ENCODE peak calls at places on chromosomes 6 and 20, in four cellular contexts. M, P, R and L are unnamed samples.
A peak's percentile ranks its signal among the peaks of the same experiment; 100 is the strongest.

GRCh38 chr20:56429496-56429895 is 17.4 kb downstream of the CASS4 start:
- DNase-seq in M (no peak), P (no peak), R (peak; percentile 80), L (no peak)

GRCh38 chr20:20034486-20034885 is 17.3 kb downstream of the NAA20 start:
- DNase-seq in M (no peak), P (peak; percentile 41), R (no peak), L (no peak)

GRCh38 chr20:49724637-49725606 is 11.2 kb upstream of the B4GALT5 start:
- DNase-seq in M (peak; percentile 61), P (no peak), R (peak; percentile 49), L (no peak)

GRCh38 chr20:38357653-38358207 is 11.4 kb downstream of the LBP start:
- DNase-seq in M (no peak), P (no peak), R (peak; percentile 28), L (no peak)

GRCh38 chr20:17542993-17543412 is 11.8 kb upstream of the BFSP1 start:
- DNase-seq in M (no peak), P (no peak), R (no peak), L (no peak)

GRCh38 chr6:26204332-26205160 is 117.3 kb downstream of the HFE start:
- DNase-seq in M (peak; percentile 98), P (peak; percentile 83), R (peak; percentile 85), L (peak; percentile 97)

GRCh38 chr6:146444195-146444594 is 99.4 kb upstream of the RAB32 start:
- DNase-seq in M (no peak), P (no peak), R (peak; percentile 17), L (no peak)

GRCh38 chr6:33314515-33314942 is 651 bp upstream of the TAPBP start:
- DNase-seq in M (peak; percentile 80), P (peak; percentile 48), R (peak; percentile 60), L (no peak)

GRCh38 chr20:49559411-49560081 is 8.4 kb downstream of the PTGIS start:
- DNase-seq in M (no peak), P (no peak), R (no peak), L (no peak)

GRCh38 chr6:37060195-37060559 is 54.7 kb downstream of the FGD2 start:
- DNase-seq in M (no peak), P (no peak), R (no peak), L (no peak)

GRCh38 chr6:163536770-163537169 is 122.3 kb downstream of the QKI start:
- DNase-seq in M (no peak), P (no peak), R (no peak), L (no peak)

GRCh38 chr20:41546535-41546934 is 71.6 kb downstream of the CHD6 start:
- DNase-seq in M (no peak), P (no peak), R (no peak), L (no peak)

GRCh38 chr20:58651548-58651822 is 402 bp downstream of the STX16 start:
- DNase-seq in M (peak; percentile 36), P (peak; percentile 90), R (no peak), L (no peak)

GRCh38 chr6:41049548-41049947 is 3.5 kb upstream of the APOBEC2 start:
- DNase-seq in M (no peak), P (no peak), R (no peak), L (no peak)

GRCh38 chr6:136593748-136594490 is 43.7 kb upstream of the MAP7 start:
- DNase-seq in M (peak; percentile 19), P (no peak), R (no peak), L (peak; percentile 94)

GRCh38 chr6:126539022-126539421 is 199.1 kb downstream of the CENPW start:
- DNase-seq in M (no peak), P (no peak), R (no peak), L (no peak)

GRCh38 chr20:41001497-41001896 is 27.1 kb upstream of the TOP1 start:
- DNase-seq in M (no peak), P (no peak), R (no peak), L (no peak)

GRCh38 chr20:19903168-19903676 is 113.9 kb upstream of the NAA20 start:
- DNase-seq in M (peak; percentile 86), P (no peak), R (no peak), L (no peak)

GRCh38 chr6:169158182-169158573 is 95.5 kb downstream of the THBS2 start:
- DNase-seq in M (no peak), P (peak; percentile 24), R (no peak), L (no peak)

GRCh38 chr6:98787401-98787800 is 47.0 kb upstream of the POU3F2 start:
- DNase-seq in M (no peak), P (no peak), R (no peak), L (no peak)

GRCh38 chr20:17504898-17505663 is 26.1 kb downstream of the BFSP1 start:
- DNase-seq in M (peak; percentile 64), P (peak; percentile 59), R (peak; percentile 19), L (peak; percentile 25)

GRCh38 chr20:63522981-63523611 is 2.5 kb downstream of the PPDPF start:
- DNase-seq in M (no peak), P (no peak), R (no peak), L (no peak)

GRCh38 chr6:170459451-170459850 is 93.7 kb downstream of the PSMB1 start:
- DNase-seq in M (no peak), P (no peak), R (no peak), L (peak; percentile 23)

GRCh38 chr20:53406580-53406979 is 187.1 kb downstream of the ZNF217 start:
- DNase-seq in M (no peak), P (no peak), R (no peak), L (no peak)

GRCh38 chr6:147507162-147508072 is 1.1 kb upstream of the SAMD5 start:
- DNase-seq in M (no peak), P (peak; percentile 42), R (no peak), L (no peak)

GRCh38 chr20:10758446-10758845 is 84.6 kb upstream of the JAG1 start:
- DNase-seq in M (peak; percentile 44), P (no peak), R (no peak), L (no peak)

GRCh38 chr6:76772951-76773350 is 690.3 kb downstream of the HTR1B start:
- DNase-seq in M (no peak), P (no peak), R (no peak), L (no peak)

GRCh38 chr6:88483424-88483823 is 317.3 kb upstream of the CNR1 start:
- DNase-seq in M (no peak), P (no peak), R (no peak), L (no peak)

GRCh38 chr6:13307508-13307995 is 20.8 kb downstream of the TBC1D7 start:
- DNase-seq in M (no peak), P (no peak), R (no peak), L (no peak)
- TF ChIP-seq NFIC in M (no peak), P (no peak), R (no peak), L (no peak)

GRCh38 chr20:39893013-39893685 is 795.9 kb downstream of the MAFB start:
- DNase-seq in M (no peak), P (no peak), R (no peak), L (no peak)

GRCh38 chr20:39897058-39897457 is 792.0 kb downstream of the MAFB start:
- DNase-seq in M (no peak), P (no peak), R (no peak), L (no peak)

GRCh38 chr20:39898467-39898852 is 790.6 kb downstream of the MAFB start:
- DNase-seq in M (no peak), P (no peak), R (no peak), L (no peak)

GRCh38 chr20:39899881-39900280 is 789.2 kb downstream of the MAFB start:
- DNase-seq in M (no peak), P (no peak), R (no peak), L (no peak)

DNA sequence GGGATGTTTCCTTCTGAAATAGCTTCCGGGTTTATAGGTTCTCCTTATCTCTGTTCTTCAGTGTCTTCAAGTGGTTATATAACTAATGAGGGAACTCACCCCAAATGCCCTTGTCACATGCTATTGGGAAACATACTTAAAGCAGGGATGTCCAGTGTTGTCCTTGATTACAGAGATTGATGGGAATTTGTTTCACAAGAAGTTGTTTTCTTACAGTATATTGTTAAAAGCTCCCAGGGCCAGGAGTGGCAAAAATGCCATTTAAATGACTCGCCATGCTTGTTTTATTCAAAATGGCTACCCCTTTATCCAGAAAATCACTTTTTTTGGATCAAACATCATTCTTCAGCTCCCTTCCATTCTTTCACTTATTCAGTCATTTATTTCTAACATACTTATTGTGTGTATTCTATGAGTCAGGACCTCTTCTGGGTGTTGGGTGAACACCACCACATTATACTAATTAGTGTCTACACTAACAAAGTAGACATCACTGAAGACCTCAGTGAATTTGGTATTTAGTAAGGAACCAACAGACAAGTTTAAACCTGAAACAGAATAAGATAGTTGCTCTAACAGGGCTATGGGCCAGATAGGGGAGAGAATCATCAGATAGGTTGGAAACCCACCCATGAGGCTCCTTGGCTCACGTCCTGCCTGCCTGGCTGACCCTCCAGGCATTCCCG is 791.1 kb downstream of the MAFB start:
- DNase-seq in M (no peak), P (no peak), R (no peak), L (no peak)
- TF ChIP-seq NFIC in M (no peak), P (no peak), R (no peak), L (no peak)

DNA sequence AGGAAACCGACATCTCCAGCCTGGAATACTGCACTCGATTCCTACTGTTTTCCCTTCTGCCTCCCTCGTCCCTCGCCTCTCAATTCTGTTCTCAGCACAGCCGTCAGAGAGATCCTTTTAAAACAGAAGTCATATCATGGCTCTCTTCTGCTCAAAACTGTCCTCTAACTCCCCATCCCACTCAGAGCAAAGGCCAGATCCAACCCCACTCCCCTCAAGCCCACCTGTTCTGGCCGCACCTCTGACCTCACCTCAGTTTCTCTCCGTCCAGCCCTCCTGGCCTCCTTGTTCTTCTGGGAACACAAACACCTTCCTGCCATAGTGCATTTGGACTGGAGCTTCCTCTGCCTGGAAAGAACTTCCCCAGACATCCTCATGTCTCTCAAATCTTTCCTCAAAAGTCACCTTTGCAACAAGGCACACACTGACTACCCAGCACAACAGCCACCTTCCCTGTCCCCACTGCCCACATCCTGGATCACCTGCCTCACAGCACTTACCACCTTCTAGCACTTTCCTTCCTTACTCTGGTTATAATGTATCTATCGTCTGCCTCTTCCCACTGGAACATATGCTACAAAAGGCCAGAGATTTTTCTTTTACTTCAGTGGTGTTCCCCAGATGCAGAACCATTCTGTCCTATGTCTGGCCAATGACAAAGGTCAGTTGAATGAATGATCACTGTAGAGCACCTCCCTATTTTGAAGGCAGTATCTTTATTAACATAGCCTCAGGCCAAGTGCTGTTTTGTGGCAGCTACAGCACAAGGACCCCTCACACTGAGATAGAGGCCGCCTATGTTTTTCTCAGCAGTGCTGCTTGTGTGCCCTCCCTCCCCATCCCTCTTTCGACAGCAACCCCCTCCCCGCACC is 4.2 kb downstream of the HLA-B start:
- DNase-seq in M (no peak), P (no peak), R (no peak), L (no peak)
- TF ChIP-seq NFIC in M (no peak), P (no peak), R (no peak), L (peak; percentile 24)

DNA sequence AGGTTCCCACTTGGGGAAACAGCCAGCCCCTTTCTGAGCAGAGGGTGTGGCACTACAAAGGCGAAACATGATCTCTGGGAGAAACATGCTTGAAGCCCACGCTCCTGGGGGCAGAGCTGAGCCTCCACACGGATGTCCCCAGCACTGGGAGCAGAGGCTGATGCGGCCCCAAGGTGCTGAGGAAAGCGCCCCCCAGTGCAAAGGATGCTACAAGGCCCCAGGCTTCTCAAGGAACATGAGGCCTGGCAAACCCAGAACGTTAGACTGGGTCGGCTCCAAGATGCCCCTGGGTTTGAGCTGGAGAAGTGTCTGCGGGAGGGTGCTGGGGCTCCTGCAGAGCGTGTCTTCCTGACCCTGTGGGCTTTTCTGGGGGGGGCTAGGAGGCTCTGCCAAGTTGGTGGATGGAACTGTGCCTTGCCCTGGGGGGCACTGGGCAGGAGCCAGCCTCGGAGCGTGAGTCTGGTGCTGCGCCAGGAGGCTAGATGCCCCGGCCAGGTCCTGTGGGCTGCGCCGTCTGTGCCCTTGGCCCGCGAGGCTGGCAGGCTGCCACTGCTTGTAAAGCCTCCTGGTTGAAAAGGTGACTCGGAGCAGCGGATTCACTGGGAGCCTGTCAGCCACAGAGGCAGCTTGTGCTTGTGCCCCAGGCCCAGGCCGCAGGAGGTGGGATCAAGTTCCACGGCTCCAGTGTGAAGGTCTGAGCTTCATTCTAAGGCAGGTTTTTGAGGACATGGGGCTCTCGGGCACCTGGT is 8.1 kb downstream of the SYNJ2 start:
- DNase-seq in M (no peak), P (peak; percentile 79), R (peak; percentile 53), L (no peak)
- TF ChIP-seq NFIC in M (no peak), P (peak; percentile 98), R (no peak), L (no peak)

GRCh38 chr6:117373211-117373813 is 52.4 kb downstream of the ROS1 start:
- DNase-seq in M (no peak), P (no peak), R (no peak), L (no peak)
- TF ChIP-seq NFIC in M (no peak), P (no peak), R (no peak), L (no peak)